ENCODE peak calls at places on chromosome 20, in four cellular contexts. One of them, this sample, is unnamed.

GRCh38 chr20:56799187-56799586 is 170.1 kb downstream of the TFAP2C start:
- DNase-seq in HTR-8/SVneo: no peak
- DNase-seq in Ammon's horn: no peak
- DNase-seq in stimulated activated CD8-positive, alpha-beta memory T cell treated with anti-CD3 and anti-CD28 coated beads, Interleukin-4, amount 100 ng/mL, for 24 hours: no peak
- DNase-seq in this sample: no peak

GRCh38 chr20:34639755-34640222 is 37.1 kb downstream of the PIGU start:
- DNase-seq in stimulated activated CD8-positive, alpha-beta memory T cell treated with anti-CD3 and anti-CD28 coated beads, Interleukin-4, amount 100 ng/mL, for 24 hours: no peak
- DNase-seq in HTR-8/SVneo: no peak
- DNase-seq in Ammon's horn: no peak
- DNase-seq in this sample: no peak

GRCh38 chr20:63093966-63094766 is 87.4 kb upstream of the BHLHE23 start:
- DNase-seq in Ammon's horn: no peak
- DNase-seq in HTR-8/SVneo: no peak
- DNase-seq in stimulated activated CD8-positive, alpha-beta memory T cell treated with anti-CD3 and anti-CD28 coated beads, Interleukin-4, amount 100 ng/mL, for 24 hours: no peak
- DNase-seq in this sample: no peak

GRCh38 chr20:25437153-25437581 is 29.7 kb downstream of the GINS1 start:
- DNase-seq in HTR-8/SVneo: no peak
- DNase-seq in stimulated activated CD8-positive, alpha-beta memory T cell treated with anti-CD3 and anti-CD28 coated beads, Interleukin-4, amount 100 ng/mL, for 24 hours: no peak
- DNase-seq in Ammon's horn: no peak
- DNase-seq in this sample: no peak

GRCh38 chr20:15977758-15978157 is 595.5 kb downstream of the KIF16B start:
- DNase-seq in Ammon's horn: no peak
- DNase-seq in HTR-8/SVneo: no peak
- DNase-seq in stimulated activated CD8-positive, alpha-beta memory T cell treated with anti-CD3 and anti-CD28 coated beads, Interleukin-4, amount 100 ng/mL, for 24 hours: no peak
- DNase-seq in this sample: no peak

GRCh38 chr20:13231031-13231752 is 10.1 kb downstream of the ISM1 start:
- DNase-seq in Ammon's horn: no peak
- DNase-seq in HTR-8/SVneo: no peak
- DNase-seq in stimulated activated CD8-positive, alpha-beta memory T cell treated with anti-CD3 and anti-CD28 coated beads, Interleukin-4, amount 100 ng/mL, for 24 hours: peak; percentile 2
- DNase-seq in this sample: peak; percentile 83

GRCh38 chr20:55615818-55616217 is 389.5 kb downstream of the CBLN4 start:
- DNase-seq in stimulated activated CD8-positive, alpha-beta memory T cell treated with anti-CD3 and anti-CD28 coated beads, Interleukin-4, amount 100 ng/mL, for 24 hours: no peak
- DNase-seq in HTR-8/SVneo: no peak
- DNase-seq in Ammon's horn: no peak
- DNase-seq in this sample: no peak

GRCh38 chr20:34112600-34113061 is 588 bp upstream of the EIF2S2 start:
- DNase-seq in Ammon's horn: peak; percentile 39
- DNase-seq in stimulated activated CD8-positive, alpha-beta memory T cell treated with anti-CD3 and anti-CD28 coated beads, Interleukin-4, amount 100 ng/mL, for 24 hours: no peak
- DNase-seq in HTR-8/SVneo: peak; percentile 46
- DNase-seq in this sample: no peak

GRCh38 chr20:44829688-44830087 is 19.3 kb upstream of the RIMS4 start:
- DNase-seq in HTR-8/SVneo: no peak
- DNase-seq in stimulated activated CD8-positive, alpha-beta memory T cell treated with anti-CD3 and anti-CD28 coated beads, Interleukin-4, amount 100 ng/mL, for 24 hours: no peak
- DNase-seq in Ammon's horn: no peak
- DNase-seq in this sample: no peak

GRCh38 chr20:57662313-57663240 is 42.4 kb upstream of the ZBP1 start:
- DNase-seq in Ammon's horn: no peak
- DNase-seq in HTR-8/SVneo: no peak
- DNase-seq in stimulated activated CD8-positive, alpha-beta memory T cell treated with anti-CD3 and anti-CD28 coated beads, Interleukin-4, amount 100 ng/mL, for 24 hours: no peak
- DNase-seq in this sample: no peak

GRCh38 chr20:16556299-16556698 is 16.9 kb downstream of the KIF16B start:
- DNase-seq in HTR-8/SVneo: no peak
- DNase-seq in Ammon's horn: no peak
- DNase-seq in stimulated activated CD8-positive, alpha-beta memory T cell treated with anti-CD3 and anti-CD28 coated beads, Interleukin-4, amount 100 ng/mL, for 24 hours: no peak
- DNase-seq in this sample: no peak

GRCh38 chr20:62764156-62764935 is 31.9 kb upstream of the MRGBP start:
- DNase-seq in stimulated activated CD8-positive, alpha-beta memory T cell treated with anti-CD3 and anti-CD28 coated beads, Interleukin-4, amount 100 ng/mL, for 24 hours: no peak
- DNase-seq in Ammon's horn: no peak
- DNase-seq in HTR-8/SVneo: no peak
- DNase-seq in this sample: no peak

GRCh38 chr20:4243071-4243470 is 227.7 kb upstream of the RNF24 start:
- DNase-seq in stimulated activated CD8-positive, alpha-beta memory T cell treated with anti-CD3 and anti-CD28 coated beads, Interleukin-4, amount 100 ng/mL, for 24 hours: no peak
- DNase-seq in HTR-8/SVneo: no peak
- DNase-seq in Ammon's horn: no peak
- DNase-seq in this sample: no peak

GRCh38 chr20:11216451-11217314 is 542.9 kb upstream of the JAG1 start:
- DNase-seq in stimulated activated CD8-positive, alpha-beta memory T cell treated with anti-CD3 and anti-CD28 coated beads, Interleukin-4, amount 100 ng/mL, for 24 hours: no peak
- DNase-seq in HTR-8/SVneo: peak; percentile 13
- DNase-seq in Ammon's horn: no peak
- DNase-seq in this sample: no peak

GRCh38 chr20:48422242-48422960 is 405.4 kb downstream of the PREX1 start:
- DNase-seq in HTR-8/SVneo: no peak
- DNase-seq in Ammon's horn: no peak
- DNase-seq in stimulated activated CD8-positive, alpha-beta memory T cell treated with anti-CD3 and anti-CD28 coated beads, Interleukin-4, amount 100 ng/mL, for 24 hours: no peak
- DNase-seq in this sample: no peak

GRCh38 chr20:49456646-49457045 is 25.8 kb downstream of the KCNB1 start:
- DNase-seq in HTR-8/SVneo: no peak
- DNase-seq in Ammon's horn: no peak
- DNase-seq in stimulated activated CD8-positive, alpha-beta memory T cell treated with anti-CD3 and anti-CD28 coated beads, Interleukin-4, amount 100 ng/mL, for 24 hours: no peak
- DNase-seq in this sample: no peak

GRCh38 chr20:6381887-6382286 is 259.1 kb upstream of the FERMT1 start:
- DNase-seq in Ammon's horn: no peak
- DNase-seq in stimulated activated CD8-positive, alpha-beta memory T cell treated with anti-CD3 and anti-CD28 coated beads, Interleukin-4, amount 100 ng/mL, for 24 hours: no peak
- DNase-seq in HTR-8/SVneo: no peak
- DNase-seq in this sample: peak; percentile 2

GRCh38 chr20:44691424-44692423 is 23.4 kb upstream of the CCN5 start:
- DNase-seq in HTR-8/SVneo: no peak
- DNase-seq in stimulated activated CD8-positive, alpha-beta memory T cell treated with anti-CD3 and anti-CD28 coated beads, Interleukin-4, amount 100 ng/mL, for 24 hours: no peak
- DNase-seq in Ammon's horn: no peak
- DNase-seq in this sample: no peak

GRCh38 chr20:58312836-58313235 is 3.3 kb downstream of the RAB22A start:
- DNase-seq in HTR-8/SVneo: no peak
- DNase-seq in stimulated activated CD8-positive, alpha-beta memory T cell treated with anti-CD3 and anti-CD28 coated beads, Interleukin-4, amount 100 ng/mL, for 24 hours: no peak
- DNase-seq in Ammon's horn: no peak
- DNase-seq in this sample: no peak

GRCh38 chr20:57091748-57092111 is 174.7 kb downstream of the BMP7 start:
- DNase-seq in Ammon's horn: no peak
- DNase-seq in HTR-8/SVneo: no peak
- DNase-seq in stimulated activated CD8-positive, alpha-beta memory T cell treated with anti-CD3 and anti-CD28 coated beads, Interleukin-4, amount 100 ng/mL, for 24 hours: no peak
- DNase-seq in this sample: no peak

GRCh38 chr20:23021941-23022340 is 13.2 kb upstream of the SSTR4 start:
- DNase-seq in Ammon's horn: no peak
- DNase-seq in HTR-8/SVneo: no peak
- DNase-seq in stimulated activated CD8-positive, alpha-beta memory T cell treated with anti-CD3 and anti-CD28 coated beads, Interleukin-4, amount 100 ng/mL, for 24 hours: no peak
- DNase-seq in this sample: no peak

GRCh38 chr20:20321134-20321533 is 46.8 kb upstream of the INSM1 start:
- DNase-seq in HTR-8/SVneo: no peak
- DNase-seq in stimulated activated CD8-positive, alpha-beta memory T cell treated with anti-CD3 and anti-CD28 coated beads, Interleukin-4, amount 100 ng/mL, for 24 hours: no peak
- DNase-seq in Ammon's horn: no peak
- DNase-seq in this sample: no peak

This sample was measured in stromal cell of bone marrow.